ENCODE peak calls at places on chromosomes 13 and 19, in four cellular contexts. E is WTC11, G is HepG2, P is type B pancreatic cell. T is an unnamed sample.
A peak's percentile ranks its signal among the peaks of the same experiment; 100 is the strongest.

GRCh38 chr13:40433577-40433976 is 232.9 kb downstream of the FOXO1 start:
- DNase-seq in E (no peak), G (no peak), P (no peak), T (no peak)

GRCh38 chr13:26255717-26256277 is 1.9 kb downstream of the CDK8 start:
- DNase-seq in E (no peak), G (peak; percentile 20), P (no peak), T (peak; percentile 10)

GRCh38 chr13:39417131-39417530 is 185.9 kb downstream of the LHFPL6 start:
- DNase-seq in E (peak; percentile 45), G (no peak), P (no peak), T (peak; percentile 13)

GRCh38 chr13:30877335-30877734 is 28.7 kb upstream of the MEDAG start:
- DNase-seq in E (no peak), G (no peak), P (no peak), T (no peak)

GRCh38 chr13:67230774-67231480 is 791 bp upstream of the PCDH9 start:
- DNase-seq in E (peak; percentile 69), G (peak; percentile 9), P (peak; percentile 75), T (peak; percentile 63)

GRCh38 chr13:61531383-61532065 is 115.9 kb upstream of the PCDH20 start:
- DNase-seq in E (no peak), G (no peak), P (no peak), T (no peak)

GRCh38 chr13:48233097-48233885 is at the start of gene ITM2B:
- DNase-seq in E (peak; percentile 70), G (peak; percentile 56), P (peak; percentile 78), T (peak; percentile 69)

GRCh38 chr13:109836629-109837607 is 50.5 kb upstream of the IRS2 start:
- DNase-seq in E (no peak), G (peak; percentile 13), P (no peak), T (no peak)

GRCh38 chr13:67554296-67554695 is 324.2 kb upstream of the PCDH9 start:
- DNase-seq in E (no peak), G (no peak), P (no peak), T (no peak)

GRCh38 chr19:47863514-47863936 is 4.5 kb downstream of the TPRX2 start:
- DNase-seq in E (peak; percentile 98), G (peak; percentile 61), P (peak; percentile 95), T (peak; percentile 36)

GRCh38 chr19:48490980-48491792 is 20.4 kb downstream of the LMTK3 start:
- DNase-seq in E (peak; percentile 78), G (no peak), P (no peak), T (peak; percentile 39)

GRCh38 chr19:29537181-29537580 is 11.4 kb downstream of the VSTM2B start:
- DNase-seq in E (no peak), G (no peak), P (no peak), T (no peak)

GRCh38 chr13:109715902-109716301 is 70.5 kb downstream of the IRS2 start:
- DNase-seq in E (no peak), G (no peak), P (no peak), T (no peak)

GRCh38 chr19:51948979-51949378 is 21.7 kb downstream of the ZNF613 start:
- DNase-seq in E (peak; percentile 15), G (no peak), P (no peak), T (no peak)

GRCh38 chr19:29831041-29831548 is 19.3 kb downstream of the CCNE1 start:
- DNase-seq in E (no peak), G (no peak), P (no peak), T (no peak)

GRCh38 chr13:76035711-76036110 is 399.6 kb downstream of the LMO7 start:
- DNase-seq in E (no peak), G (no peak), P (no peak), T (no peak)

GRCh38 chr13:37534181-37534580 is 64.4 kb downstream of the POSTN start:
- DNase-seq in E (no peak), G (no peak), P (no peak), T (no peak)

GRCh38 chr13:28355046-28355821 is 139.7 kb downstream of the FLT1 start:
- DNase-seq in E (no peak), G (no peak), P (no peak), T (no peak)

GRCh38 chr19:32642771-32643170 is 32.2 kb downstream of the ANKRD27 start:
- DNase-seq in E (no peak), G (no peak), P (no peak), T (no peak)

GRCh38 chr19:8545743-8546142 is 31.5 kb downstream of the MYO1F start:
- DNase-seq in E (no peak), G (no peak), P (no peak), T (no peak)

GRCh38 chr13:98509271-98510155 is 67.4 kb downstream of the STK24 start:
- DNase-seq in E (no peak), G (peak; percentile 30), P (no peak), T (no peak)

GRCh38 chr13:109096101-109096500 is 466.7 kb downstream of the MYO16 start:
- DNase-seq in E (no peak), G (no peak), P (no peak), T (no peak)

GRCh38 chr19:19067276-19068072 is 3.7 kb downstream of the SLC25A42 start:
- DNase-seq in E (no peak), G (no peak), P (no peak), T (no peak)

GRCh38 chr19:6718741-6719539 is 1.5 kb downstream of the C3 start:
- DNase-seq in E (peak; percentile 78), G (peak; percentile 93), P (no peak), T (no peak)

GRCh38 chr19:5200844-5201243 is 139.8 kb downstream of the PTPRS start:
- DNase-seq in E (no peak), G (no peak), P (no peak), T (no peak)

GRCh38 chr13:26760835-26761582 is 423 bp upstream of the GPR12 start:
- DNase-seq in E (peak; percentile 23), G (no peak), P (no peak), T (no peak)

GRCh38 chr13:52158629-52159158 is 703 bp downstream of the NEK3 start:
- DNase-seq in E (no peak), G (no peak), P (no peak), T (no peak)

GRCh38 chr19:7368456-7368855 is 19.7 kb downstream of the ARHGEF18 start:
- DNase-seq in E (no peak), G (no peak), P (no peak), T (no peak)